ENCODE peak calls at places on chromosomes 6 and 20, in five cellular contexts. T, R, H, V and A are unnamed samples.

GRCh38 chr6:156395276-156395675 is 381.9 kb upstream of the ARID1B start:
- DNase-seq in R (no peak), V (no peak), H (peak; percentile 32), T (no peak), A (no peak)

GRCh38 chr20:46306743-46307138 is 1.6 kb downstream of the CDH22 start:
- DNase-seq in V (no peak), R (no peak), T (no peak), H (no peak), A (no peak)

GRCh38 chr20:64140956-64141355 is 23.3 kb upstream of the MYT1 start:
- DNase-seq in V (no peak), T (peak; percentile 16), H (no peak), R (no peak), A (no peak)

GRCh38 chr20:21515300-21516179 is 1.7 kb upstream of the NKX2-2 start:
- DNase-seq in T (no peak), R (no peak), H (peak; percentile 16), V (no peak), A (no peak)

GRCh38 chr6:53095716-53096115 is 30.5 kb downstream of the FBXO9 start:
- DNase-seq in V (no peak), H (no peak), T (no peak), R (no peak), A (no peak)

GRCh38 chr6:119024111-119024510 is 54.4 kb downstream of the FAM184A start:
- DNase-seq in R (no peak), T (no peak), V (no peak), H (no peak), A (no peak)

GRCh38 chr6:71608646-71609045 is 277.7 kb upstream of the RIMS1 start:
- DNase-seq in T (no peak), R (no peak), V (no peak), H (no peak), A (peak; percentile 29)

GRCh38 chr6:27726620-27727023 is 185.6 kb downstream of the OR2B2 start:
- DNase-seq in T (no peak), H (peak; percentile 2), V (no peak), R (no peak), A (peak; percentile 14)

GRCh38 chr6:163661271-163661671 is 246.8 kb downstream of the QKI start:
- DNase-seq in V (no peak), H (peak; percentile 48), T (no peak), R (no peak), A (no peak)

GRCh38 chr6:13396241-13396792 is 68.0 kb upstream of the TBC1D7 start:
- DNase-seq in H (no peak), V (no peak), R (no peak), T (no peak), A (no peak)

GRCh38 chr6:25369450-25370086 is 90.4 kb downstream of the CARMIL1 start:
- DNase-seq in V (peak; percentile 27), T (no peak), H (no peak), R (no peak), A (peak; percentile 38)

GRCh38 chr6:33694401-33694931 is 17.0 kb downstream of the UQCC2 start:
- DNase-seq in R (peak; percentile 14), V (peak; percentile 66), T (no peak), H (no peak), A (no peak)

GRCh38 chr6:33696076-33696475 is 15.4 kb downstream of the UQCC2 start:
- DNase-seq in H (no peak), V (no peak), T (no peak), R (no peak), A (no peak)

GRCh38 chr6:33693186-33694158 is 18.0 kb downstream of the UQCC2 start:
- DNase-seq in H (no peak), V (no peak), T (no peak), R (peak; percentile 39), A (no peak)

GRCh38 chr6:33695451-33695855 is 16.0 kb downstream of the UQCC2 start:
- DNase-seq in T (no peak), V (no peak), H (no peak), R (no peak), A (no peak)

DNA sequence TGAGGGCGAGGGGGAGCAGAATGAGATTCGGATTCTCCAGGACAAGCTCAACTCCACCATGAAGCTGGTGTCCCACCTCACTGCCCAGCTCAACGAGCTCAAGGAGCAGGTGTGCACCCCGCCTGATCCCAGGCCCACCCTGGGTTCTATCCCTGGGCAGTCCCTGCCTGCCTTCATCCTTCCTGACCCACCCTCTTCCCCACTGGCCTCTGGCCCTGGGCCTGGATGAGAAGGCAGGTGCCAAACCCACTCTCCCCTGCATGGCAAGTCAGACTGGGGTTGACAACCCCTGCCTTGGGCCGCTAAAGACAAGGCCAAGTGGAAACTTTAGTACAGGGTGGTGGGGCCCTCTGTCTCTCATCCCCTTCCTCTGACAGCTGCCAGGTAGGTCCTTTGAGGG is 16.5 kb downstream of the UQCC2 start:
- DNase-seq in T (no peak), H (no peak), V (no peak), R (no peak), A (no peak)
- TF ChIP-seq CTCF in T (no peak), H (no peak), V (no peak), R (no peak), A (no peak)

DNA sequence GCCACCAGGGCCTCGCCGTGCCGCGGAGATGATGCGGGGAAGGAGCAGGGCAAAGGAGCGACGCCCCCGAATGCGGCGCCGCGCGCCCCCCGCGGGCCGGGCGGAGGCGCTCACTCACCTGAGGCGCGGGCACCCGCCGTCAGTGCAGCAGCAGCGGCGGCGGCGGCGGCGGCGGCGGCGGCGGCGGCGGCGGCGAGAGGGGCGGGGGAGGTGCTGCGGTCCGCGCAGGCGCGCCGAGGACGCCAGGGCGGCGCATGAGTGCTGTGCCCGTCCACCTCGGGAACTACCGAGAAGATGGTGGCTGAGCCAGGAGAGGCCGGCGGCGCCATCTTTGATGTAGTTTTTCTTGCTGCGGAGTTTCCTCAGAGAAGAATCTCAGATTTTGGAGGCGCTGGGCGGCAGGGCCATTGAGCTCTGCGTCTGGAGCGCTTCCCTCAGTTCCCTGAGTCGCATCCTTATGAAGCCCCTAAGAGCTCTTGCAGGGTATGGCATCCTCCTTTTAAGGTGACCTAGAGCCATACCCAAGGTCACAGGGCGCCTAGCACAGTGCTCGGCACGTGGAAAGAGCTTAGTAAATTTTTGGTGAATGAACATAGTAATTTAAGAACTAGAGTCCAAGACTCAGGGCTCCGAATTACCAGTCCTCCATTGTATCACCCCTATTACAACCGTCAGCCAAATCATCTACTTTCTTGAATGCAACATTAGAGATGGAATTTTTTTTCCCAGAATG is at the start of gene NDRG3:
- DNase-seq in H (peak; percentile 98), R (peak; percentile 93), V (peak; percentile 92), T (peak; percentile 98), A (peak; percentile 97)
- TF ChIP-seq CTCF in H (peak; percentile 35), R (no peak), V (no peak), T (peak; percentile 36), A (no peak)

DNA sequence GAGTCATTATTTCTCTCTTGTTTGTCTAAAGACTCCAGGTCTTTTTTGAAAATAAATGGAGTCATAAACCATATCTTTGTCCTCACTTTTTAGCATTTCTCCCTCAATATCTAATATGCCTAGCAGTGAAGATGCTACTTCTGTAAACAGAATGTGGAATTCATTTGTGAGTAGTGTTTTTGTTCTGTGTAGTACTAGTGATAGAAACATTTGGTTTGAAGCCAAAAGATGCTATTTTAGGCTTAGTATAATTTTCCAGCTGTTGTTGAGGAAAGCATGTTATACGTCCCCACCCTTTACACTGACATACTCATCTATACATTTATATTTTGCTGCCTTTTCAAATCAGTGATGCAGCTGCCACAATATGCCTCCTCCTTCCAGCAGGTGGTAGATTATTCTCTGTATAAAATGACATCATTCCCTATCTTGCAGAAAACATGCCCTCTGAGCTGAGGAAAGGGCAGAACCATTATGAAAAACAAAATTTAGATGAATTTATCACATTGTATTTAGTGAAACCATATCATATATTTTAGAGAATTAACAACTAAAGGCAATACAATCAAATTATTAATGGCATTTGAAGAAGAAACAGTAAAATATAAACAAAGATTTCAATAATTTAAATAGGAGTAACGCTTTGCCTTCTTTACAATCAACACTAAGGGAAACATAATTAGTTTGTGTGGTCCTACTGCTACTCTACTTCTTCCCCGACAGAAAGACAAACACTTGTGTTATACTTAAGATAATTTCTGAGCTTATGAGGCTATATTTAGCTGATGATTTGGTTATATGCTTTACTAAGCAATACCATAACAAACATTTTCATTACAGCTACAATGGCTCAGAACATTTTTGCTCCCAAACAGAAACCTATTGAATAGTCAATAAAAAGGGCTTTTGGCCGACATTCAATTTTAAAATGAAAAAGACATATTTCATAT is 1217.4 kb upstream of the GJE1 start:
- DNase-seq in T (no peak), R (no peak), V (no peak), H (no peak), A (no peak)
- TF ChIP-seq CTCF in T (no peak), R (no peak), V (no peak), H (no peak), A (no peak)

GRCh38 chr20:50794181-50794845 is 548 bp upstream of the BCAS4 start:
- DNase-seq in T (no peak), R (no peak), H (no peak), V (no peak), A (no peak)
- TF ChIP-seq CTCF in T (no peak), R (no peak), H (no peak), V (peak; percentile 3), A (no peak)

GRCh38 chr6:75368151-75368779 is 83.7 kb upstream of the TMEM30A start:
- DNase-seq in R (no peak), T (no peak), V (no peak), H (peak; percentile 13), A (peak; percentile 77)
- TF ChIP-seq CTCF in R (peak; percentile 59), T (peak; percentile 34), V (peak; percentile 26), H (peak; percentile 32), A (peak; percentile 79)

GRCh38 chr6:162344935-162345599 is 382.5 kb downstream of the PRKN start:
- DNase-seq in H (no peak), T (no peak), R (no peak), V (peak; percentile 74), A (no peak)

GRCh38 chr6:162343196-162343901 is 384.2 kb downstream of the PRKN start:
- DNase-seq in H (no peak), V (peak; percentile 20), R (no peak), T (no peak), A (no peak)

GRCh38 chr6:162344301-162344700 is 383.3 kb downstream of the PRKN start:
- DNase-seq in T (no peak), R (no peak), H (no peak), V (peak; percentile 63), A (no peak)

GRCh38 chr6:162343902-162344226 is 383.7 kb downstream of the PRKN start:
- DNase-seq in H (no peak), V (peak; percentile 79), T (no peak), R (no peak), A (peak; percentile 4)
- TF ChIP-seq CTCF in H (no peak), V (no peak), T (no peak), R (no peak), A (no peak)

DNA sequence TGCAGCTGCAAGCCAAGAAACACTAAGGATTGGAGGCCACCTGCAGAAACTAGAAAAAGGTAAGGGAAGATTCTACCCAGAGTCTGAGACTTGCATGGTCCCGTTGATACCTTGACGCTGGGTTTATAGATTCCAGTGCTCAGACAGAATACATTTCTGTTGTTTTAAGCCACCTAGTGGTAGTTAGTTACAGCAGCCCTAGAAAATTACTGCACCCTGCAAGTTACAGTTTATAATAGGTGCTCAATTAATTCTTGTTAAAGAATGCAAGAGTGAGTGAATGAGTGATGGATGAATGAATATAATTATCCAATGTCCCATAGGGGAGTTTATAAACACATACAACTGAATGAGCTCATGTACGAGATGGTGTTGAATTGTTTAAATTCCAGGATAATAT is 453.1 kb upstream of the SLC35B3 start:
- DNase-seq in H (peak; percentile 9), V (no peak), T (no peak), R (no peak), A (no peak)
- TF ChIP-seq CTCF in H (no peak), V (no peak), T (no peak), R (peak; percentile 18), A (no peak)

GRCh38 chr6:10505529-10505928 is 15.6 kb upstream of the GCNT2 start:
- DNase-seq in H (no peak), T (no peak), R (no peak), V (no peak), A (no peak)
- TF ChIP-seq CTCF in H (no peak), T (no peak), R (no peak), V (no peak), A (no peak)

GRCh38 chr6:3272911-3273547 is 14.3 kb downstream of the PSMG4 start:
- DNase-seq in R (no peak), H (no peak), V (no peak), T (no peak), A (no peak)
- TF ChIP-seq CTCF in R (no peak), H (no peak), V (no peak), T (no peak), A (no peak)